ENCODE peak calls at places on chromosome 7, in six cellular contexts. U is foreskin melanocyte; F is iris pigment epithelial cell; J is activated effector memory CD4-positive, alpha-beta T cell treated with anti-CD3 and anti-CD28 coated beads, Interleukin-2, amount 50 U/mL, for 16 hours; I is neural crest cell; H is NCI-H774. Z is an unnamed sample.
A peak's percentile ranks its signal among the peaks of the same experiment; 100 is the strongest.

GRCh38 chr7:16204953-16205352 is 216.4 kb downstream of the CRPPA start:
- DNase-seq in U (no peak), F (no peak), J (no peak), I (no peak), H (no peak), Z (no peak)

GRCh38 chr7:43630466-43630865 is 47.6 kb downstream of the STK17A start:
- DNase-seq in I (no peak), J (no peak), F (no peak), U (no peak), H (no peak), Z (no peak)

GRCh38 chr7:131371411-131371810 is 43.7 kb downstream of the MKLN1 start:
- DNase-seq in H (no peak), I (no peak), J (no peak), U (no peak), F (no peak), Z (no peak)

GRCh38 chr7:55248526-55248925 is 116.6 kb upstream of the LANCL2 start:
- DNase-seq in F (no peak), H (no peak), U (no peak), I (no peak), J (no peak), Z (no peak)

GRCh38 chr7:93851536-93851935 is 39.0 kb downstream of the TFPI2 start:
- DNase-seq in F (no peak), I (no peak), J (no peak), H (no peak), U (no peak), Z (peak; percentile 1)

GRCh38 chr7:90648107-90648506 is 52.0 kb downstream of the CDK14 start:
- DNase-seq in U (no peak), I (no peak), J (no peak), F (peak; percentile 40), H (no peak), Z (no peak)

GRCh38 chr7:16417958-16418357 is 3.4 kb downstream of the CRPPA start:
- DNase-seq in F (peak; percentile 34), I (no peak), U (no peak), J (no peak), H (no peak), Z (peak; percentile 3)

GRCh38 chr7:39300276-39300675 is 265.9 kb upstream of the YAE1 start:
- DNase-seq in F (no peak), I (no peak), U (no peak), H (no peak), J (no peak), Z (no peak)

GRCh38 chr7:92695308-92696261 is 105.4 kb upstream of the FAM133B start:
- DNase-seq in I (peak; percentile 35), F (peak; percentile 96), H (no peak), U (peak; percentile 78), J (no peak), Z (peak; percentile 90)

GRCh38 chr7:99173787-99174186 is 29.9 kb upstream of the SMURF1 start:
- DNase-seq in H (no peak), F (peak; percentile 5), I (no peak), J (no peak), U (no peak), Z (no peak)

GRCh38 chr7:27172823-27173411 is 1.2 kb downstream of the HOXA10 start:
- DNase-seq in I (no peak), F (no peak), J (peak; percentile 65), H (peak; percentile 11), U (no peak), Z (no peak)

GRCh38 chr7:30225863-30226361 is 58.5 kb upstream of the ZNRF2 start:
- DNase-seq in H (peak; percentile 38), U (no peak), J (no peak), F (peak; percentile 40), I (no peak), Z (peak; percentile 8)

GRCh38 chr7:100679129-100679926 is 5.8 kb downstream of the GNB2 start:
- DNase-seq in F (no peak), H (no peak), I (no peak), U (no peak), J (no peak), Z (no peak)

GRCh38 chr7:105346138-105346537 is 42.6 kb downstream of the SRPK2 start:
- DNase-seq in H (no peak), J (no peak), F (no peak), U (no peak), I (no peak), Z (no peak)

Z was measured in IMR-90.